ENCODE peak calls at places on chromosome 15, in four cellular contexts. Z is lower lobe of right lung, F is PC-9, C is left colon. J is an unnamed sample.

GRCh38 chr15:88908697-88909621 is 4.2 kb downstream of the MFGE8 start:
- DNase-seq in Z (no peak), F (no peak), C (no peak), J (no peak)

GRCh38 chr15:25947336-25948080 is 84.4 kb upstream of the ATP10A start:
- DNase-seq in F (no peak), Z (no peak), C (no peak), J (peak; percentile 12)

GRCh38 chr15:90037961-90038633 is 37.0 kb downstream of the ZNF710 start:
- DNase-seq in C (no peak), Z (no peak), F (no peak), J (no peak)

GRCh38 chr15:45588199-45588910 is 1.2 kb downstream of the BLOC1S6 start:
- DNase-seq in C (no peak), F (no peak), Z (no peak), J (no peak)

GRCh38 chr15:63348392-63348791 is 33.3 kb downstream of the CA12 start:
- DNase-seq in Z (peak; percentile 64), F (peak; percentile 44), C (peak; percentile 78), J (peak; percentile 83)

GRCh38 chr15:29278436-29279099 is 8.9 kb upstream of the NSMCE3 start:
- DNase-seq in C (no peak), F (no peak), Z (no peak), J (no peak)

GRCh38 chr15:90205886-90206285 is 4.8 kb downstream of the SEMA4B start:
- DNase-seq in Z (no peak), C (no peak), F (no peak), J (no peak)

GRCh38 chr15:55250951-55251350 is 38.7 kb downstream of the RAB27A start:
- DNase-seq in Z (no peak), F (no peak), C (no peak), J (no peak)

GRCh38 chr15:34603095-34603494 is 19.6 kb upstream of the GOLGA8B start:
- DNase-seq in Z (no peak), F (no peak), C (no peak), J (no peak)

GRCh38 chr15:76342046-76342381 is 5.4 kb downstream of the ISL2 start:
- DNase-seq in Z (no peak), F (no peak), C (no peak), J (no peak)

GRCh38 chr15:67745059-67745993 is 80.0 kb upstream of the SKOR1 start:
- DNase-seq in Z (no peak), F (no peak), C (no peak), J (no peak)

GRCh38 chr15:73822998-73823397 is 50.4 kb upstream of the TBC1D21 start:
- DNase-seq in F (no peak), C (no peak), Z (no peak), J (no peak)

J was measured in mucosa of gallbladder.